ENCODE peak calls at places on chromosomes 16 and 17, in four cellular contexts. P is colonic mucosa, V is thyroid gland, H is fibroblast of lung. U is an unnamed sample.

GRCh38 chr17:8946476-8946875 is 19.0 kb downstream of the PIK3R5 start:
- DNase-seq in P (no peak), V (no peak), H (no peak), U (no peak)

GRCh38 chr17:29111816-29112499 is 68.2 kb downstream of the MYO18A start:
- DNase-seq in P (peak; percentile 73), V (peak; percentile 62), H (peak; percentile 70), U (peak; percentile 80)

GRCh38 chr17:9330903-9331272 is 244.7 kb downstream of the STX8 start:
- DNase-seq in P (no peak), V (no peak), H (no peak), U (no peak)

GRCh38 chr16:29664133-29664912 is 1.3 kb downstream of the SPN start:
- DNase-seq in P (no peak), V (no peak), H (no peak), U (no peak)

GRCh38 chr17:69363488-69364210 is 36.7 kb upstream of the ABCA5 start:
- DNase-seq in P (no peak), V (no peak), H (peak; percentile 5), U (no peak)

GRCh38 chr16:87041732-87042131 is 275.5 kb downstream of the C16orf95 start:
- DNase-seq in P (no peak), V (no peak), H (no peak), U (peak; percentile 3)

GRCh38 chr16:24975428-24975889 is 39.7 kb downstream of the ARHGAP17 start:
- DNase-seq in P (no peak), V (no peak), H (no peak), U (no peak)

GRCh38 chr16:8686031-8686621 is 11.7 kb downstream of the ABAT start:
- DNase-seq in P (peak; percentile 21), V (peak; percentile 70), H (no peak), U (no peak)

GRCh38 chr17:78575899-78576298 is 1.3 kb downstream of the DNAH17 start:
- DNase-seq in P (no peak), V (no peak), H (no peak), U (no peak)

GRCh38 chr16:86181526-86181925 is 282.6 kb downstream of the IRF8 start:
- DNase-seq in P (no peak), V (no peak), H (no peak), U (no peak)

GRCh38 chr16:2769675-2770056 is 7.4 kb downstream of the ELOB start:
- DNase-seq in P (peak; percentile 90), V (no peak), H (no peak), U (no peak)
- H3K4me1 ChIP-seq in P (peaks cover 16% of the 10 kb centered on the region), V (no peaks in the 10 kb centered on the region), H (peaks cover 7% of the 10 kb centered on the region), U (no peaks in the 10 kb centered on the region)

GRCh38 chr17:2064147-2064489 is 9.2 kb downstream of the HIC1 start:
- DNase-seq in P (no peak), V (no peak), H (no peak), U (no peak)
- H3K4me1 ChIP-seq in P (no peaks in the 10 kb centered on the region), V (peaks cover 83% of the 10 kb centered on the region), H (peaks cover 92% of the 10 kb centered on the region), U (peaks cover 95% of the 10 kb centered on the region)

DNA sequence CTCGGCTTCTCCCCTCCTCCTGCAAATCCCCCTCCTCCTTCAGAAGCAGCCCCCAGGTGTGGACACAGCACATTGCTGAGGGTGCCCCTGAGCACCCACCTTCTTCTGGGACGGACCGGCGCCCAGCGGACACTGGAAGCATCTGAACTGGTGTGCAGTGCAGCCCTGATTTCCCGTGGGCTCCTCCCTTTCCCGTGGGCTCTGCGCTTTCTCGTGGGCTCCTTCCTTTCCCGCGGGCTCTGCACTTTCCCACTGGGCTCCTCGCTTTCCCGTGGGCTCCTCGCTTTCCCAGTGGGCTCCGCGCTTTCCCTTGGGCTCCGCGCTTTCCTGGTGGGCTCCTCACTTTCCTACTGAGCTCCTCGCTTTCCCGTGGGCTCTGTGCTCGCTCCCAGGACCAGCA is 32.6 kb upstream of the ACSF3 start:
- DNase-seq in P (no peak), V (no peak), H (no peak), U (no peak)
- H3K4me1 ChIP-seq in P (no peaks in the 10 kb centered on the region), V (no peaks in the 10 kb centered on the region), H (no peaks in the 10 kb centered on the region), U (no peaks in the 10 kb centered on the region)

GRCh38 chr17:31568140-31568938 is 176.9 kb downstream of the RAB11FIP4 start:
- DNase-seq in P (no peak), V (no peak), H (peak; percentile 73), U (peak; percentile 81)
- H3K4me1 ChIP-seq in P (no peaks in the 10 kb centered on the region), V (peaks cover 91% of the 10 kb centered on the region), H (peaks cover 31% of the 10 kb centered on the region), U (peaks cover 98% of the 10 kb centered on the region)

GRCh38 chr17:82231312-82231561 is 2.4 kb downstream of the SLC16A3 start:
- DNase-seq in P (no peak), V (no peak), H (no peak), U (no peak)

GRCh38 chr17:82231562-82232321 is 2.9 kb downstream of the SLC16A3 start:
- DNase-seq in P (peak; percentile 89), V (peak; percentile 69), H (peak; percentile 76), U (peak; percentile 93)

GRCh38 chr17:82229686-82230626 is 1.1 kb downstream of the SLC16A3 start:
- DNase-seq in P (peak; percentile 42), V (no peak), H (peak; percentile 22), U (peak; percentile 78)

GRCh38 chr17:82232322-82232785 is 3.5 kb downstream of the SLC16A3 start:
- DNase-seq in P (no peak), V (no peak), H (no peak), U (peak; percentile 79)

DNA sequence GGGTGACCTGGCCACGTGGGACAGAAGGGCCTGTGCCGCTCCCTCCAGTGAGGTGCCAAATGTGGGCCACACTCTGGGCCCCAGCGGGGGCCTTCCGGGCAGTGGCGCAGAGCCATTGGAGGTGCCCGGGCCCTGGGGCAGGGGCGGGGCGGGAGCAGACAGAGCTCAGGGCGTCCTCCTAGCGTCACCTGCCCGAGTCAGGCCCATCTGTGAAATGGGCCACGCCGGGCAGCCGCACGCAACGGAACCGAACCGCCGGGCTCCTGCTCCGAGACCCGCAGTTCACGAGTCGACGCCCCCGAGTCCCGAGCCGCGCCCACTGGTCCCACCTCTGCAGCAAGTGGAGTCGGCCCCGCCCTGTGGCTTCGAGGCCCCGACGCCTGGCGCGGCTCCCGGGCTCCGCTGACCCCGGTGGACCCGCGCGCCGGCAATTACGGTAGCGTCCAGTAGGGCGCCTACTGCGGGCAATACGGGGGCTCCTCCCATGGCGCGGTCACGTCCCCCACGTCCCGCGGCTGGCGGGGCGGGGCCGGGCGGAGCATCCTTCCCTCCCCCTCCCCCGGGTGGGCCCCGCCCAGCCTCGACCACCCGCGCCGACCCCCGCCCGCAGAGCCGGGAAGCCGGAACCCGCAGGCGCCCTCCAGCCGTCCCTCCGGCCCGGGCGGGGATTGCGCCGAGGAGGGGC is 1.9 kb downstream of the SLC16A3 start:
- DNase-seq in P (peak; percentile 95), V (peak; percentile 79), H (peak; percentile 90), U (peak; percentile 93)
- H3K4me1 ChIP-seq in P (peaks cover 13% of the 10 kb centered on the region), V (peaks cover 74% of the 10 kb centered on the region), H (peaks cover 15% of the 10 kb centered on the region), U (peaks cover 42% of the 10 kb centered on the region)

DNA sequence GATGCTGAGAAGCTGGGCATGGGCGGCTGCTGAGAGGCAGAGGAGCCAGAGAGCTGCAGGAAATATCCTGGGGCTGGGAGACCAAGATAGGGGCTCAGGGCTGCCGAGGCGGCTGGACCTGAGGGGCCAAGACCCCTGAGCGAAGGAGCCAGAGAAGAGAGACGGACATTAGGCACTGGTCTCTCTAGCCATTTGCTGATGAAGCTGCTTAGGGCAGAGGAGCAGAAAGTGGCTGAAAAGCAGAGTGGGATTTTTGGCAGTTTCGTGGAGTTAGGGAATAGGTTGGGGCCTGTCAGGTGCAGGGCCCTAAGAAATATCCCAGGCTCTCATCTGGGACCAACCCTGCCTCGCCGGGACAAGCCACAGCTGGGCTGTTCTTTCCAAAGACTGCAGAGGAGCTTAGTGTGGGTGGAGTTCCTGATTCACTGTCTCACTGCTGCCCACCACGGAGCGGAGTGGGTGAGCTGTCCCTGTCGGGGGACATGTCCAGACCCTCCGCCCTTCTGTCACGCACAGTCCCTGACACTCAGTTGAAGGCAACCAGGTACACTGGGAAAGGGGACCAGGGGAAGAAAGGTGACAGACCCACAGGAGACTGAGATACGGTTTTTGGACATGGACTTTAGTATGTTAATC is 11.3 kb upstream of the DNASE1 start:
- DNase-seq in P (no peak), V (no peak), H (no peak), U (peak; percentile 19)
- H3K4me1 ChIP-seq in P (no peaks in the 10 kb centered on the region), V (peaks cover 4% of the 10 kb centered on the region), H (no peaks in the 10 kb centered on the region), U (no peaks in the 10 kb centered on the region)

GRCh38 chr17:67600408-67600807 is 117.3 kb upstream of the NOL11 start:
- DNase-seq in P (no peak), V (no peak), H (no peak), U (no peak)
- H3K4me1 ChIP-seq in P (no peaks in the 10 kb centered on the region), V (peaks cover 14% of the 10 kb centered on the region), H (no peaks in the 10 kb centered on the region), U (peaks cover 12% of the 10 kb centered on the region)

GRCh38 chr17:40915199-40915661 is 22.2 kb downstream of the KRT23 start:
- DNase-seq in P (no peak), V (no peak), H (peak; percentile 74), U (no peak)

GRCh38 chr17:40914456-40914855 is 23.0 kb downstream of the KRT23 start:
- DNase-seq in P (no peak), V (no peak), H (no peak), U (no peak)

GRCh38 chr17:40909755-40910154 is 24.7 kb upstream of the KRT20 start:
- DNase-seq in P (no peak), V (no peak), H (peak; percentile 84), U (no peak)

GRCh38 chr17:40910441-40910841 is 25.4 kb upstream of the KRT20 start:
- DNase-seq in P (no peak), V (no peak), H (peak; percentile 49), U (no peak)

GRCh38 chr17:40912506-40913220 is 24.8 kb downstream of the KRT23 start:
- DNase-seq in P (no peak), V (no peak), H (no peak), U (no peak)
- H3K4me1 ChIP-seq in P (no peaks in the 10 kb centered on the region), V (peaks cover 6% of the 10 kb centered on the region), H (peaks cover 20% of the 10 kb centered on the region), U (peaks cover 16% of the 10 kb centered on the region)

GRCh38 chr17:45306094-45306493 is 10.7 kb downstream of the MAP3K14 start:
- DNase-seq in P (no peak), V (no peak), H (no peak), U (no peak)
- H3K4me1 ChIP-seq in P (peaks cover 36% of the 10 kb centered on the region), V (peaks cover 71% of the 10 kb centered on the region), H (peaks cover 29% of the 10 kb centered on the region), U (peaks cover 98% of the 10 kb centered on the region)

U was measured in sigmoid colon.